ENCODE peak calls at places on chromosomes 5 and 9, in eight cellular contexts. N is tibial artery, P is astrocyte of the spinal cord, X is HCT116, T is Panc1, M is uterus, Q is transverse colon, H is AG10803. V is an unnamed sample.

GRCh38 chr9:114288233-114289051 is 34.5 kb upstream of the ORM1 start:
- DNase-seq in N (peak), P (peak), X (no peak), T (no peak), M (peak), Q (peak), H (peak), V (no peak)

GRCh38 chr5:149404746-149405549 is 25.9 kb upstream of the IL17B start:
- DNase-seq in N (no peak), P (peak), X (no peak), T (no peak), M (no peak), Q (no peak), H (peak), V (no peak)

GRCh38 chr9:70285246-70285645 is 26.5 kb downstream of the SMC5 start:
- DNase-seq in N (no peak), P (no peak), X (no peak), T (no peak), M (peak), Q (no peak), H (peak), V (no peak)

GRCh38 chr9:19497276-19497675 is 88.5 kb downstream of the ACER2 start:
- DNase-seq in N (no peak), P (no peak), X (no peak), T (no peak), M (no peak), Q (no peak), H (no peak), V (no peak)

GRCh38 chr5:69414885-69415583 is at the start of gene MARVELD2:
- DNase-seq in N (peak), P (peak), X (peak), T (peak), M (peak), Q (peak), H (peak), V (no peak)

GRCh38 chr9:706606-707451 is 134.7 kb upstream of the DMRT1 start:
- DNase-seq in N (peak), P (peak), X (no peak), T (no peak), M (peak), Q (peak), H (peak), V (no peak)

GRCh38 chr5:154358410-154359221 is 87.2 kb upstream of the SAP30L start:
- DNase-seq in N (no peak), P (peak), X (no peak), T (no peak), M (no peak), Q (no peak), H (no peak), V (no peak)

GRCh38 chr5:166952055-166952454 is 1339.4 kb upstream of the WWC1 start:
- DNase-seq in N (no peak), P (no peak), X (no peak), T (no peak), M (no peak), Q (no peak), H (no peak), V (no peak)

GRCh38 chr5:135222771-135223170 is 176.3 kb downstream of the MACROH2A1 start:
- DNase-seq in N (no peak), P (no peak), X (no peak), T (no peak), M (peak), Q (no peak), H (no peak), V (no peak)

GRCh38 chr5:100430268-100430900 is 104.8 kb upstream of the FAM174A start:
- DNase-seq in N (peak), P (peak), X (peak), T (peak), M (no peak), Q (peak), H (peak), V (no peak)

DNA sequence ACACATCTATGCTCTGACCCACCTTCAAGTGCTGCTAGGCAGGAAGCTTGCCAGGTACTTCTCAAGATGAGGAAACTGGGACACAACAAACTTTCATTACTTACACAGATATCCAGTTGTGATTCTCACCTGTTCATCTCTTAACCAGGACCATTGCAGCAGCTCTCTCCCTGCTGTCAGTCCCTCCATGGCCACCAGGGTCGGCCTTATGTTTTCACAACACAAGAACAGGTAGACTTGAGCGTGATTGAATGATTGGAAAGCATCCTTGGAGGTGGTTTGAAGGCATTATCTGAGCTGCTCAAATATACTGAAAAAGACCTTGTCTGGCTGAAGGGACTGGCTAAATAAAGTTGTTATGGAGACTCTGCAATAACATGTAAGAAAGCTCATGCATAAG is 94.4 kb downstream of the MTREX start:
- DNase-seq in N (no peak), P (no peak), X (no peak), T (no peak), M (no peak), Q (no peak), H (no peak), V (no peak)
- TF ChIP-seq CTCF in N (no peak), P (peak), X (peak), T (peak), M (no peak), Q (peak), H (no peak), V (peak)

GRCh38 chr5:138878437-138879235 is 3.5 kb upstream of the LRRTM2 start:
- DNase-seq in N (no peak), P (no peak), X (no peak), T (no peak), M (no peak), Q (no peak), H (no peak), V (no peak)

GRCh38 chr5:138884554-138884953 is 9.4 kb upstream of the LRRTM2 start:
- DNase-seq in N (no peak), P (no peak), X (no peak), T (no peak), M (no peak), Q (no peak), H (no peak), V (no peak)

DNA sequence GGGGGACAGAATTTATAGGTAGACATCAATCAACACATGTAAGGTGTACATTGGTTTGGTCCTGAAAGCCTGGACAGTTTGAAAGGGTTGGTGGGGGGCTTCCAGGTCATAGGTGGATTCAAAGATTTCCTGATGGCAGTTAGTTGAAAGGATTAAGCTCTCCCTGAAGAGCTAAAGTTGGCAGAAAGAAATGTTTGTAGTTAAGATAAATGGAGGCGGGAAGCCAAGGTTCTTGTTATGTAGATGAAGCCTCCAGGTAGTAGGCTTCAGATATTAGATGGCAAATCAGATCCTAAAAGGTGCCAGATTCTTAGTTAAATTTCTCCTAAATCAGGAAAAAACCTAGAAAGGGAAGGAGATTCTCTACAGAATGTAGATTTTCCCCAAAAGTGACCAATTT is 9.0 kb upstream of the LRRTM2 start:
- DNase-seq in N (no peak), P (no peak), X (no peak), T (no peak), M (no peak), Q (no peak), H (no peak), V (no peak)
- H3K4me3 ChIP-seq in N (no peak), P (no peak), X (no peak), T (no peak), M (no peak), Q (no peak), H (no peak), V (no peak)

GRCh38 chr9:3436629-3437028 is 89.2 kb downstream of the RFX3 start:
- DNase-seq in N (no peak), P (no peak), X (no peak), T (no peak), M (no peak), Q (no peak), H (peak), V (no peak)

GRCh38 chr9:3444016-3444415 is 81.8 kb downstream of the RFX3 start:
- DNase-seq in N (no peak), P (no peak), X (no peak), T (no peak), M (no peak), Q (no peak), H (no peak), V (no peak)

GRCh38 chr9:3437031-3437430 is 88.8 kb downstream of the RFX3 start:
- DNase-seq in N (no peak), P (no peak), X (no peak), T (no peak), M (no peak), Q (no peak), H (no peak), V (no peak)

GRCh38 chr9:3446313-3446712 is 79.5 kb downstream of the RFX3 start:
- DNase-seq in N (no peak), P (no peak), X (no peak), T (no peak), M (no peak), Q (no peak), H (peak), V (no peak)

GRCh38 chr9:3441197-3441816 is 84.5 kb downstream of the RFX3 start:
- DNase-seq in N (peak), P (peak), X (peak), T (peak), M (no peak), Q (peak), H (peak), V (peak)
- TF ChIP-seq CTCF in N (no peak), P (peak), X (peak), T (peak), M (peak), Q (peak), H (peak), V (peak)

GRCh38 chr9:133738039-133738805 is at the start of gene SARDH:
- DNase-seq in N (no peak), P (peak), X (no peak), T (no peak), M (peak), Q (peak), H (peak), V (no peak)
- H3K4me3 ChIP-seq in N (peak), P (peak), X (peak), T (peak), M (peak), Q (peak), H (peak), V (no peak)

GRCh38 chr9:29208670-29209069 is 1635.4 kb upstream of the C9orf72 start:
- DNase-seq in N (no peak), P (peak), X (no peak), T (no peak), M (no peak), Q (no peak), H (no peak), V (no peak)
- TF ChIP-seq CTCF in N (no peak), P (no peak), X (no peak), T (no peak), M (peak), Q (no peak), H (no peak), V (no peak)

DNA sequence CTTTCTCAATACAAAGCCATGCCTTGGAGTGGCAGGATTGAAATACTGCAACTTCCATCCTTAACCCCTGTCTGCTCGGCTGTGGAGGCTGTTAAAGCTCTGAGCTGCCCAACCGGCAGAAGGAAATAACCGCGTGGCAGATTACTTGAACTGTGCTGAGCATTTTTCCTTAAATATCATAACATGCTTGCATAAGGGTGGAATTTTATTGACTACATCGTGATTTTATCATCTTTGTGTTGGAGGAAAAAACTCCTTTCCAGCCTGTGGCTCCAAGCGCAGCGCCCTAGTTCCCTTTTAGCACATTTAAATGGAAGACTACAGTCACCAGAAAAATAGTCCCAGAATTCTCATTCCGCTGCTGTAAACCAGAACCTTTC is 1.6 kb downstream of the SHC3 start:
- DNase-seq in N (no peak), P (peak), X (no peak), T (no peak), M (no peak), Q (no peak), H (peak), V (no peak)
- H3K4me3 ChIP-seq in N (peak), P (peak), X (no peak), T (peak), M (peak), Q (peak), H (peak), V (no peak)

GRCh38 chr5:62722360-62722759 is 143.7 kb downstream of the LRRC70 start:
- DNase-seq in N (no peak), P (no peak), X (no peak), T (no peak), M (no peak), Q (no peak), H (no peak), V (no peak)
- TF ChIP-seq CTCF in N (no peak), P (no peak), X (peak), T (no peak), M (no peak), Q (no peak), H (no peak), V (peak)